ENCODE peak calls at places on chromosomes 13 and 19, in four cellular contexts. F is T-cell, N is IMR-90, M is fibroblast of lung. Z is an unnamed sample.

GRCh38 chr19:12804051-12804450 is 2.2 kb downstream of the THSD8 start:
- DNase-seq in M (no peak), F (no peak), N (no peak), Z (no peak)

GRCh38 chr19:5828661-5829566 is 10.6 kb downstream of the FUT6 start:
- DNase-seq in M (peak; percentile 5), N (no peak), F (no peak), Z (no peak)

GRCh38 chr19:46828484-46828883 is 22.2 kb downstream of the AP2S1 start:
- DNase-seq in N (peak; percentile 75), M (peak; percentile 30), F (no peak), Z (no peak)

GRCh38 chr19:7417671-7418324 is 69.1 kb downstream of the ARHGEF18 start:
- DNase-seq in N (peak; percentile 30), F (no peak), M (no peak), Z (no peak)

GRCh38 chr19:15191514-15191913 is 9.3 kb downstream of the NOTCH3 start:
- DNase-seq in N (no peak), M (no peak), F (no peak), Z (no peak)

GRCh38 chr13:36275190-36276002 is 22.2 kb downstream of the CCDC169 start:
- DNase-seq in N (peak; percentile 72), F (no peak), M (peak; percentile 88), Z (peak; percentile 75)

GRCh38 chr13:111202745-111203144 is 87.6 kb downstream of the ARHGEF7 start:
- DNase-seq in F (no peak), N (peak; percentile 93), M (peak; percentile 82), Z (peak; percentile 79)

GRCh38 chr19:17370026-17370587 is 7.0 kb downstream of the PLVAP start:
- DNase-seq in F (no peak), M (peak; percentile 75), N (peak; percentile 58), Z (no peak)

GRCh38 chr13:113660066-113660465 is 2.1 kb upstream of the ATP4B start:
- DNase-seq in N (no peak), F (no peak), M (no peak), Z (no peak)

GRCh38 chr19:47369923-47370625 is 21.0 kb downstream of the DHX34 start:
- DNase-seq in F (no peak), M (peak; percentile 73), N (peak; percentile 74), Z (no peak)

GRCh38 chr19:44356383-44357111 is at the start of gene ZNF112:
- DNase-seq in M (peak; percentile 92), N (peak; percentile 91), F (peak; percentile 2), Z (peak; percentile 84)

GRCh38 chr19:2478756-2479555 is 3.0 kb downstream of the GADD45B start:
- DNase-seq in M (peak; percentile 87), N (peak; percentile 76), F (peak; percentile 75), Z (no peak)

GRCh38 chr13:57633141-57633949 is 1.8 kb downstream of the PCDH17 start:
- DNase-seq in M (peak; percentile 30), N (no peak), F (no peak), Z (no peak)

GRCh38 chr19:13622727-13623126 is 116.4 kb upstream of the CACNA1A start:
- DNase-seq in N (no peak), F (no peak), M (no peak), Z (no peak)

GRCh38 chr13:40503966-40504591 is 162.4 kb downstream of the FOXO1 start:
- DNase-seq in F (no peak), M (peak; percentile 17), N (peak; percentile 25), Z (peak; percentile 41)

GRCh38 chr13:113118328-113119021 is 4.1 kb upstream of the F10 start:
- DNase-seq in F (no peak), N (no peak), M (no peak), Z (no peak)

GRCh38 chr13:20331419-20331818 is 99.3 kb upstream of the GJB6 start:
- DNase-seq in F (no peak), M (no peak), N (no peak), Z (no peak)

GRCh38 chr13:78830508-78830907 is 171.6 kb upstream of the OBI1 start:
- DNase-seq in F (no peak), M (no peak), N (no peak), Z (no peak)

GRCh38 chr13:44307255-44307654 is 66.4 kb upstream of the SERP2 start:
- DNase-seq in N (peak; percentile 38), F (no peak), M (peak; percentile 69), Z (no peak)

GRCh38 chr13:72204291-72204690 is 337.3 kb upstream of the DACH1 start:
- DNase-seq in M (peak; percentile 70), N (no peak), F (no peak), Z (peak; percentile 62)

GRCh38 chr13:30787747-30788535 is 52.6 kb downstream of the ALOX5AP start:
- DNase-seq in F (no peak), M (no peak), N (peak; percentile 58), Z (no peak)

GRCh38 chr13:24228852-24229458 is 68.4 kb downstream of the SPATA13 start:
- DNase-seq in N (peak; percentile 81), F (peak; percentile 23), M (peak; percentile 81), Z (peak; percentile 65)

GRCh38 chr13:39263033-39263432 is 224.8 kb downstream of the NHLRC3 start:
- DNase-seq in F (no peak), M (peak; percentile 50), N (peak; percentile 23), Z (peak; percentile 18)

GRCh38 chr13:66264976-66265375 is 965.2 kb downstream of the PCDH9 start:
- DNase-seq in F (no peak), N (peak; percentile 1), M (no peak), Z (peak; percentile 63)

GRCh38 chr19:13118424-13119193 is 545 bp downstream of the NACC1 start:
- DNase-seq in M (no peak), F (no peak), N (peak; percentile 31), Z (no peak)

GRCh38 chr13:40572961-40573360 is 93.5 kb downstream of the FOXO1 start:
- DNase-seq in M (no peak), F (no peak), N (no peak), Z (no peak)

GRCh38 chr19:23800281-23800680 is 41.6 kb upstream of the ZNF681 start:
- DNase-seq in F (no peak), N (no peak), M (no peak), Z (no peak)

GRCh38 chr19:38658462-38659306 is 11.2 kb downstream of the ACTN4 start:
- DNase-seq in M (peak; percentile 100), N (peak; percentile 100), F (no peak), Z (peak; percentile 100)

GRCh38 chr13:112901951-112902651 is 66.9 kb upstream of the MCF2L start:
- DNase-seq in N (no peak), F (no peak), M (peak; percentile 4), Z (no peak)

GRCh38 chr19:33796164-33797100 is at the start of gene KCTD15:
- DNase-seq in M (peak; percentile 42), F (no peak), N (peak; percentile 31), Z (no peak)